ENCODE peak calls at places on chromosomes 3 and 15, in nine cellular contexts. One of them, this sample, is unnamed.

GRCh38 chr3:58234516-58234931 is 3.1 kb upstream of the ABHD6 start:
- DNase-seq in astrocyte: peak
- DNase-seq in suprapubic skin: no peak
- DNase-seq in astrocyte of the spinal cord: peak
- DNase-seq in progenitor cell of endocrine pancreas: no peak
- DNase-seq in fibroblast of mammary gland: peak
- DNase-seq in tibial nerve: no peak
- DNase-seq in MM.1S: no peak
- DNase-seq in H9: no peak
- DNase-seq in this sample: no peak

GRCh38 chr3:106458952-106459351 is 590.1 kb upstream of the CBLB start:
- DNase-seq in astrocyte of the spinal cord: no peak
- DNase-seq in astrocyte: no peak
- DNase-seq in H9: no peak
- DNase-seq in progenitor cell of endocrine pancreas: no peak
- DNase-seq in fibroblast of mammary gland: no peak
- DNase-seq in MM.1S: no peak
- DNase-seq in tibial nerve: no peak
- DNase-seq in suprapubic skin: no peak
- DNase-seq in this sample: no peak

GRCh38 chr3:98855811-98856400 is 45.6 kb downstream of the DCBLD2 start:
- DNase-seq in tibial nerve: no peak
- DNase-seq in fibroblast of mammary gland: peak
- DNase-seq in progenitor cell of endocrine pancreas: no peak
- DNase-seq in MM.1S: no peak
- DNase-seq in suprapubic skin: no peak
- DNase-seq in astrocyte of the spinal cord: peak
- DNase-seq in astrocyte: peak
- DNase-seq in H9: no peak
- DNase-seq in this sample: no peak

GRCh38 chr15:89653578-89653977 is 1.7 kb downstream of the KIF7 start:
- DNase-seq in tibial nerve: no peak
- DNase-seq in H9: no peak
- DNase-seq in MM.1S: no peak
- DNase-seq in progenitor cell of endocrine pancreas: no peak
- DNase-seq in fibroblast of mammary gland: no peak
- DNase-seq in suprapubic skin: peak
- DNase-seq in astrocyte: no peak
- DNase-seq in astrocyte of the spinal cord: no peak
- DNase-seq in this sample: no peak

GRCh38 chr15:39140060-39140604 is 440.7 kb upstream of the THBS1 start:
- DNase-seq in fibroblast of mammary gland: peak
- DNase-seq in MM.1S: no peak
- DNase-seq in tibial nerve: no peak
- DNase-seq in astrocyte of the spinal cord: peak
- DNase-seq in H9: no peak
- DNase-seq in astrocyte: peak
- DNase-seq in progenitor cell of endocrine pancreas: no peak
- DNase-seq in suprapubic skin: no peak
- DNase-seq in this sample: no peak

GRCh38 chr3:105014631-105015030 is 352.1 kb upstream of the ALCAM start:
- DNase-seq in fibroblast of mammary gland: peak
- DNase-seq in H9: no peak
- DNase-seq in MM.1S: no peak
- DNase-seq in astrocyte of the spinal cord: peak
- DNase-seq in suprapubic skin: no peak
- DNase-seq in tibial nerve: no peak
- DNase-seq in astrocyte: peak
- DNase-seq in progenitor cell of endocrine pancreas: no peak
- DNase-seq in this sample: no peak

GRCh38 chr3:52247455-52248164 is 2.1 kb downstream of the PPM1M start:
- DNase-seq in H9: no peak
- DNase-seq in tibial nerve: no peak
- DNase-seq in progenitor cell of endocrine pancreas: no peak
- DNase-seq in suprapubic skin: no peak
- DNase-seq in astrocyte: no peak
- DNase-seq in MM.1S: no peak
- DNase-seq in fibroblast of mammary gland: no peak
- DNase-seq in astrocyte of the spinal cord: no peak
- DNase-seq in this sample: no peak

GRCh38 chr15:82952156-82953081 is at the start of gene HOMER2:
- DNase-seq in astrocyte of the spinal cord: no peak
- DNase-seq in fibroblast of mammary gland: peak
- DNase-seq in H9: peak
- DNase-seq in suprapubic skin: no peak
- DNase-seq in astrocyte: peak
- DNase-seq in tibial nerve: no peak
- DNase-seq in progenitor cell of endocrine pancreas: peak
- DNase-seq in MM.1S: peak
- DNase-seq in this sample: peak

GRCh38 chr3:61417352-61417751 is 144.0 kb upstream of the PTPRG start:
- DNase-seq in MM.1S: no peak
- DNase-seq in progenitor cell of endocrine pancreas: no peak
- DNase-seq in suprapubic skin: no peak
- DNase-seq in astrocyte: peak
- DNase-seq in H9: no peak
- DNase-seq in astrocyte of the spinal cord: peak
- DNase-seq in fibroblast of mammary gland: peak
- DNase-seq in tibial nerve: no peak
- DNase-seq in this sample: no peak

GRCh38 chr15:62254137-62254934 is 89.3 kb upstream of the C2CD4B start:
- DNase-seq in MM.1S: peak
- DNase-seq in fibroblast of mammary gland: peak
- DNase-seq in progenitor cell of endocrine pancreas: peak
- DNase-seq in suprapubic skin: peak
- DNase-seq in astrocyte of the spinal cord: peak
- DNase-seq in tibial nerve: no peak
- DNase-seq in H9: peak
- DNase-seq in astrocyte: peak
- DNase-seq in this sample: peak

GRCh38 chr3:55629432-55629831 is 142.3 kb upstream of the WNT5A start:
- DNase-seq in fibroblast of mammary gland: no peak
- DNase-seq in astrocyte of the spinal cord: no peak
- DNase-seq in progenitor cell of endocrine pancreas: no peak
- DNase-seq in astrocyte: peak
- DNase-seq in tibial nerve: no peak
- DNase-seq in suprapubic skin: no peak
- DNase-seq in H9: no peak
- DNase-seq in MM.1S: no peak
- DNase-seq in this sample: no peak

GRCh38 chr15:101003706-101004105 is 84.5 kb downstream of the LRRK1 start:
- DNase-seq in astrocyte: no peak
- DNase-seq in H9: peak
- DNase-seq in fibroblast of mammary gland: no peak
- DNase-seq in astrocyte of the spinal cord: no peak
- DNase-seq in suprapubic skin: no peak
- DNase-seq in tibial nerve: no peak
- DNase-seq in progenitor cell of endocrine pancreas: no peak
- DNase-seq in MM.1S: no peak
- DNase-seq in this sample: no peak

GRCh38 chr15:77550275-77551251 is 82.1 kb downstream of the LINGO1 start:
- DNase-seq in fibroblast of mammary gland: no peak
- DNase-seq in astrocyte: no peak
- DNase-seq in progenitor cell of endocrine pancreas: no peak
- DNase-seq in astrocyte of the spinal cord: no peak
- DNase-seq in tibial nerve: no peak
- DNase-seq in H9: no peak
- DNase-seq in MM.1S: no peak
- DNase-seq in suprapubic skin: no peak
- DNase-seq in this sample: no peak
- TF ChIP-seq CTCF in fibroblast of mammary gland: no peak
- TF ChIP-seq CTCF in astrocyte: no peak
- TF ChIP-seq CTCF in progenitor cell of endocrine pancreas: no peak
- TF ChIP-seq CTCF in astrocyte of the spinal cord: no peak
- TF ChIP-seq CTCF in tibial nerve: no peak
- TF ChIP-seq CTCF in H9: no peak
- TF ChIP-seq CTCF in MM.1S: no peak
- TF ChIP-seq CTCF in suprapubic skin: no peak
- TF ChIP-seq CTCF in this sample: no peak

DNA sequence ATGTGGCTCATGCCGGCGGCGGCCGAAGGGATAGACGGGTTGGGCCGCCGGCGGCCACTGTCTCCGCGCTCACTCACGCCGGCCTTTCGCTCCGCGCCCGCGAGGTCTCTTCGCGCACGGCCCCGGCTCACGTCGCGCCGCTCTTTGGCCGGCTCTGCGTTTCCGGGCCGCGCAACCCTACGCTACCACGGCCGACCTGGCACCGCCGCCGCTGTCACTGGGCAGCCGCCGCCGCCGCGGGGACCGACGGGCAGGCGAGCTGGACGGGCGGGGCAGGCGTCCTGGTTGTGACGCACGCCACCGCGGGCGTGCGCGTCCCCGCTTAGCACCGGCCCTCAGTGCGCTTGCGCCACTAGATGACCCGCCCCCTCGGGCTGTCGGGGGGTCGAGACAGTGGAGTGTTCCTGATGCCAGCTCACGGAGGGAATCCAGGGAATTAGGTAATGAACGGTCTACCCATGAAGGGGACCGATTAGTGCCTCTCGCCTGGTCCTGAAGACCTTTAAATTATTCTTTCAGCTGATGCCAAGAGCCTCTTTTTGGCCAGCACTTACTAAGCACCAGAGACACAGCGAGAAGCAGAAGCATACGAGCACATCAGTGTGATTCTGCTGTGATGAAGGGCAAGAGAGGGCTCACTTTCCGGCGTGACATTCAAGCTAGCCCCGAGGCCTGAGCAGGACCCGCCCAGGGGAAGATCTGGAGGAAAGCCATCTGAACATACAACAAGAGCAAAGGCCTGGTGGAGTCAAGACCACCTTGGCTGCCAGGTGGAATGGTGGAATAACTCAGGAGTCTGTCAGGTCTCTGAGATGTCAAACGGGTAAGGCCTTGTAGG is at the start of gene PRKAR2A:
- DNase-seq in MM.1S: peak
- DNase-seq in astrocyte of the spinal cord: peak
- DNase-seq in tibial nerve: peak
- DNase-seq in suprapubic skin: peak
- DNase-seq in progenitor cell of endocrine pancreas: peak
- DNase-seq in fibroblast of mammary gland: peak
- DNase-seq in astrocyte: peak
- DNase-seq in H9: peak
- DNase-seq in this sample: peak
- TF ChIP-seq CTCF in MM.1S: no peak
- TF ChIP-seq CTCF in astrocyte of the spinal cord: no peak
- TF ChIP-seq CTCF in tibial nerve: peak
- TF ChIP-seq CTCF in suprapubic skin: no peak
- TF ChIP-seq CTCF in progenitor cell of endocrine pancreas: no peak
- TF ChIP-seq CTCF in fibroblast of mammary gland: no peak
- TF ChIP-seq CTCF in astrocyte: no peak
- TF ChIP-seq CTCF in H9: no peak
- TF ChIP-seq CTCF in this sample: no peak

DNA sequence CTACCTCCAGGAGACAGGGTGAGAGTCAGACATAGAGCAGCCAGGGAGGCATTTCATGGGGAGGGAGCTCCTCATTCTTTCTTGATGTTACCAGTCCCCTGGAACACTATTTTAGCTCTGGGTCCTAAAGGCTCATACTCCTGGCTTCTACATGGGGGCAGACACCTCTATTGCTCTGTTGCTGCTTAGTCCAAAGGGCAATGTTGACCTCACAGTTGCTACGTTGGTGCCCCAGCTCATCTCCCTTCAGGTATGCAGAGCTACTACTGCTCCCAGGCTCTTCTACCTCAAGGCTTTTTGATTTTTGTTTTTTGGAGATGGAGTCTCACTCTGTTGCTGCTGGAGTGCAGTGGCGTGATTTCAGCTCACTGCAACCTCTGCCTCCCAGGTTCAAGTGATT is 245.6 kb upstream of the LRRFIP2 start:
- DNase-seq in fibroblast of mammary gland: no peak
- DNase-seq in tibial nerve: no peak
- DNase-seq in MM.1S: no peak
- DNase-seq in astrocyte: no peak
- DNase-seq in suprapubic skin: no peak
- DNase-seq in progenitor cell of endocrine pancreas: no peak
- DNase-seq in H9: no peak
- DNase-seq in astrocyte of the spinal cord: no peak
- DNase-seq in this sample: no peak
- TF ChIP-seq CTCF in fibroblast of mammary gland: no peak
- TF ChIP-seq CTCF in tibial nerve: no peak
- TF ChIP-seq CTCF in MM.1S: no peak
- TF ChIP-seq CTCF in astrocyte: no peak
- TF ChIP-seq CTCF in suprapubic skin: no peak
- TF ChIP-seq CTCF in progenitor cell of endocrine pancreas: no peak
- TF ChIP-seq CTCF in H9: no peak
- TF ChIP-seq CTCF in astrocyte of the spinal cord: no peak
- TF ChIP-seq CTCF in this sample: no peak

GRCh38 chr15:58117619-58118018 is 20.6 kb upstream of the AQP9 start:
- DNase-seq in progenitor cell of endocrine pancreas: no peak
- DNase-seq in fibroblast of mammary gland: no peak
- DNase-seq in suprapubic skin: no peak
- DNase-seq in astrocyte of the spinal cord: no peak
- DNase-seq in tibial nerve: no peak
- DNase-seq in MM.1S: no peak
- DNase-seq in astrocyte: no peak
- DNase-seq in H9: no peak
- DNase-seq in this sample: no peak

GRCh38 chr15:58118272-58118671 is 19.9 kb upstream of the AQP9 start:
- DNase-seq in astrocyte: no peak
- DNase-seq in H9: no peak
- DNase-seq in progenitor cell of endocrine pancreas: no peak
- DNase-seq in suprapubic skin: no peak
- DNase-seq in MM.1S: no peak
- DNase-seq in fibroblast of mammary gland: no peak
- DNase-seq in tibial nerve: no peak
- DNase-seq in astrocyte of the spinal cord: no peak
- DNase-seq in this sample: no peak

GRCh38 chr15:58114388-58114787 is 23.8 kb upstream of the AQP9 start:
- DNase-seq in suprapubic skin: no peak
- DNase-seq in MM.1S: no peak
- DNase-seq in astrocyte: no peak
- DNase-seq in H9: no peak
- DNase-seq in progenitor cell of endocrine pancreas: no peak
- DNase-seq in tibial nerve: no peak
- DNase-seq in fibroblast of mammary gland: no peak
- DNase-seq in astrocyte of the spinal cord: no peak
- DNase-seq in this sample: no peak

GRCh38 chr15:58114812-58115211 is 23.4 kb upstream of the AQP9 start:
- DNase-seq in MM.1S: no peak
- DNase-seq in astrocyte: no peak
- DNase-seq in tibial nerve: no peak
- DNase-seq in fibroblast of mammary gland: peak
- DNase-seq in progenitor cell of endocrine pancreas: no peak
- DNase-seq in suprapubic skin: no peak
- DNase-seq in astrocyte of the spinal cord: no peak
- DNase-seq in H9: no peak
- DNase-seq in this sample: no peak

DNA sequence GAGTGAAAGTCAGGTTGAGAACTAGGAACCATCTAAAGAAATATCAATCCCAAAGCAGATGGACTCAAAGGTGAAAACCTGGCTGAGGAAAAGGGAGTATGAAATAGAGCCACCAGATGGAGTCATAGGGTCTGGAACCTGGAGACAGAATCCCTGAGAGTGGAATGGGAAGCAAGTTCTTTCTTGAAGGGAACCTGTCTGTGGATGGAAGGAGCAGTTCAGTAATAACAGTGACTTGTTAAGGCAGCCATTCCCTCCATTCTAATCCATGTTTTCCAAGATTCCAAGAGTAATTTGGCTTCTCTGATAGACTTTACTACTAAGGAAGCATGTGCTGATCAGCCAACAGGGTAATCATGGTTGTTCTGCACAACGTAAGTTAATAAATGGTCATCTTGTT is 22.5 kb upstream of the AQP9 start:
- DNase-seq in H9: no peak
- DNase-seq in fibroblast of mammary gland: peak
- DNase-seq in progenitor cell of endocrine pancreas: no peak
- DNase-seq in MM.1S: no peak
- DNase-seq in suprapubic skin: no peak
- DNase-seq in astrocyte: peak
- DNase-seq in astrocyte of the spinal cord: peak
- DNase-seq in tibial nerve: no peak
- DNase-seq in this sample: no peak
- TF ChIP-seq CTCF in H9: peak
- TF ChIP-seq CTCF in fibroblast of mammary gland: peak
- TF ChIP-seq CTCF in progenitor cell of endocrine pancreas: no peak
- TF ChIP-seq CTCF in MM.1S: no peak
- TF ChIP-seq CTCF in suprapubic skin: no peak
- TF ChIP-seq CTCF in astrocyte: peak
- TF ChIP-seq CTCF in astrocyte of the spinal cord: peak
- TF ChIP-seq CTCF in tibial nerve: no peak
- TF ChIP-seq CTCF in this sample: no peak